ENCODE peak calls at places on chromosome 22, in five cellular contexts. One of them, this sample, is unnamed.

GRCh38 chr22:39243443-39244072 is 1.2 kb downstream of the PDGFB start:
- DNase-seq in epithelial cell of proximal tubule: no peak
- DNase-seq in CD4-positive, alpha-beta T cell: no peak
- DNase-seq in GM23338: peak
- DNase-seq in IMR-90: no peak
- DNase-seq in this sample: no peak

GRCh38 chr22:45612451-45612901 is 59.2 kb upstream of the ATXN10 start:
- DNase-seq in IMR-90: peak
- DNase-seq in GM23338: no peak
- DNase-seq in CD4-positive, alpha-beta T cell: no peak
- DNase-seq in epithelial cell of proximal tubule: no peak
- DNase-seq in this sample: no peak

GRCh38 chr22:17770180-17771077 is 3.8 kb downstream of the BID start:
- DNase-seq in IMR-90: no peak
- DNase-seq in epithelial cell of proximal tubule: no peak
- DNase-seq in GM23338: no peak
- DNase-seq in CD4-positive, alpha-beta T cell: no peak
- DNase-seq in this sample: no peak

GRCh38 chr22:50252081-50253045 is 1.3 kb upstream of the HDAC10 start:
- DNase-seq in IMR-90: peak
- DNase-seq in GM23338: peak
- DNase-seq in CD4-positive, alpha-beta T cell: peak
- DNase-seq in epithelial cell of proximal tubule: no peak
- DNase-seq in this sample: no peak

GRCh38 chr22:47391169-47392053 is 629.0 kb downstream of the TBC1D22A start:
- DNase-seq in GM23338: no peak
- DNase-seq in CD4-positive, alpha-beta T cell: no peak
- DNase-seq in epithelial cell of proximal tubule: no peak
- DNase-seq in IMR-90: no peak
- DNase-seq in this sample: no peak

GRCh38 chr22:25542720-25543402 is 21.6 kb upstream of the GRK3 start:
- DNase-seq in IMR-90: no peak
- DNase-seq in CD4-positive, alpha-beta T cell: no peak
- DNase-seq in epithelial cell of proximal tubule: no peak
- DNase-seq in GM23338: no peak
- DNase-seq in this sample: no peak

GRCh38 chr22:37804502-37804885 is 3.2 kb upstream of the GCAT start:
- DNase-seq in GM23338: peak
- DNase-seq in CD4-positive, alpha-beta T cell: no peak
- DNase-seq in IMR-90: no peak
- DNase-seq in epithelial cell of proximal tubule: no peak
- DNase-seq in this sample: peak

GRCh38 chr22:38104084-38104483 is 6.4 kb downstream of the BAIAP2L2 start:
- DNase-seq in IMR-90: peak
- DNase-seq in CD4-positive, alpha-beta T cell: no peak
- DNase-seq in GM23338: peak
- DNase-seq in epithelial cell of proximal tubule: no peak
- DNase-seq in this sample: no peak

GRCh38 chr22:19610518-19611253 is 86.5 kb upstream of the CLDN5 start:
- DNase-seq in IMR-90: no peak
- DNase-seq in GM23338: peak
- DNase-seq in CD4-positive, alpha-beta T cell: no peak
- DNase-seq in epithelial cell of proximal tubule: no peak
- DNase-seq in this sample: no peak

GRCh38 chr22:41094036-41094435 is 1.6 kb downstream of the EP300 start:
- DNase-seq in IMR-90: peak
- DNase-seq in CD4-positive, alpha-beta T cell: no peak
- DNase-seq in epithelial cell of proximal tubule: no peak
- DNase-seq in GM23338: peak
- DNase-seq in this sample: no peak

GRCh38 chr22:24380220-24381218 is 46.9 kb upstream of the ADORA2A start:
- DNase-seq in IMR-90: no peak
- DNase-seq in CD4-positive, alpha-beta T cell: no peak
- DNase-seq in epithelial cell of proximal tubule: no peak
- DNase-seq in GM23338: no peak
- DNase-seq in this sample: no peak

GRCh38 chr22:30689622-30690021 is 5.1 kb upstream of the OSBP2 start:
- DNase-seq in IMR-90: no peak
- DNase-seq in GM23338: no peak
- DNase-seq in epithelial cell of proximal tubule: no peak
- DNase-seq in CD4-positive, alpha-beta T cell: no peak
- DNase-seq in this sample: no peak

DNA sequence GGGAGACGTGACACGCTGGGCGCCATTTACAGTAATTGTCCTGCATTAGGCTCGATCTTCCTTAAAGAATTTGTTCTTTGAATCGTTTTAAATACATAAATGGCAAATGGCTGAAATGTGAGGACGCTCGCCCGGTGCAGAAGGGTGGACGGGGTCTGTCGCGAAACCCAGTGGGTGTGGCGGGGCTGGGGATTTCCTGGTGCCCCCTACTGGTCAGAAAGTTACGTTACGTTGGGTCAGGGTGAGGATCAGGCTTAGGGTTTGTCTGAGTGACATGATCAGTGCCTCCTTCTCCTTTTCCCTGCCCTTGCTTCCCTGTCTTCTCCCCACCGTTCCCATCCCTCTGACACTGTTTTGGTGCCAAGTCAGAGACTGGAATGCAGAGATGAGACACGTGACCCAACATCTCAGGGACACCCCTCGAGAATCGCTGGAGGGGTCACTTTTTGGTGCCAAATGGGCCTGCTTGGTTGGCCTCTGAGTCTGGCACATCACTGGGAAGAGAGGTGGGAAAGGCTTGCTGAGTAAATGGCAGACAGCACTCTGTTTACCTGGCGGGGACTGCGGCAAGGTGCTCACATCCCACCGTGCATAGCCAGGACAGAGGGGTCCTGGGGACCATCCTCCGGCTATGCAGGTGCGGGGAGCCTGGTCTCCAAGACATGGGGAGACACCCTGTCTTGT is 1107.6 kb downstream of the BRD1 start:
- DNase-seq in IMR-90: no peak
- DNase-seq in GM23338: peak
- DNase-seq in CD4-positive, alpha-beta T cell: no peak
- DNase-seq in epithelial cell of proximal tubule: no peak
- DNase-seq in this sample: no peak
- TF ChIP-seq CTCF in IMR-90: no peak
- TF ChIP-seq CTCF in GM23338: peak
- TF ChIP-seq CTCF in CD4-positive, alpha-beta T cell: no peak
- TF ChIP-seq CTCF in epithelial cell of proximal tubule: no peak
- TF ChIP-seq CTCF in this sample: no peak

GRCh38 chr22:32544953-32545558 is 70.4 kb downstream of the FBXO7 start:
- DNase-seq in GM23338: no peak
- DNase-seq in IMR-90: peak
- DNase-seq in CD4-positive, alpha-beta T cell: no peak
- DNase-seq in epithelial cell of proximal tubule: no peak
- DNase-seq in this sample: no peak
- TF ChIP-seq CTCF in GM23338: no peak
- TF ChIP-seq CTCF in IMR-90: no peak
- TF ChIP-seq CTCF in CD4-positive, alpha-beta T cell: no peak
- TF ChIP-seq CTCF in epithelial cell of proximal tubule: no peak
- TF ChIP-seq CTCF in this sample: no peak

GRCh38 chr22:31874821-31875220 is 69.5 kb upstream of the YWHAH start:
- DNase-seq in GM23338: no peak
- DNase-seq in epithelial cell of proximal tubule: no peak
- DNase-seq in IMR-90: no peak
- DNase-seq in CD4-positive, alpha-beta T cell: no peak
- DNase-seq in this sample: no peak

GRCh38 chr22:31871475-31871874 is 72.9 kb upstream of the YWHAH start:
- DNase-seq in IMR-90: no peak
- DNase-seq in CD4-positive, alpha-beta T cell: no peak
- DNase-seq in epithelial cell of proximal tubule: no peak
- DNase-seq in GM23338: no peak
- DNase-seq in this sample: no peak

GRCh38 chr22:31870890-31871289 is 73.4 kb upstream of the YWHAH start:
- DNase-seq in CD4-positive, alpha-beta T cell: no peak
- DNase-seq in epithelial cell of proximal tubule: no peak
- DNase-seq in GM23338: no peak
- DNase-seq in IMR-90: peak
- DNase-seq in this sample: no peak

GRCh38 chr22:31876156-31877035 is 67.9 kb upstream of the YWHAH start:
- DNase-seq in CD4-positive, alpha-beta T cell: no peak
- DNase-seq in epithelial cell of proximal tubule: no peak
- DNase-seq in GM23338: no peak
- DNase-seq in IMR-90: no peak
- DNase-seq in this sample: no peak

GRCh38 chr22:31872209-31872608 is 72.1 kb upstream of the YWHAH start:
- DNase-seq in GM23338: peak
- DNase-seq in IMR-90: no peak
- DNase-seq in CD4-positive, alpha-beta T cell: no peak
- DNase-seq in epithelial cell of proximal tubule: no peak
- DNase-seq in this sample: no peak
- TF ChIP-seq CTCF in GM23338: peak
- TF ChIP-seq CTCF in IMR-90: no peak
- TF ChIP-seq CTCF in CD4-positive, alpha-beta T cell: no peak
- TF ChIP-seq CTCF in epithelial cell of proximal tubule: peak
- TF ChIP-seq CTCF in this sample: no peak

GRCh38 chr22:22030493-22031182 is 48.1 kb upstream of the TOP3B start:
- DNase-seq in GM23338: peak
- DNase-seq in epithelial cell of proximal tubule: no peak
- DNase-seq in IMR-90: peak
- DNase-seq in CD4-positive, alpha-beta T cell: no peak
- DNase-seq in this sample: no peak
- TF ChIP-seq CTCF in GM23338: peak
- TF ChIP-seq CTCF in epithelial cell of proximal tubule: peak
- TF ChIP-seq CTCF in IMR-90: peak
- TF ChIP-seq CTCF in CD4-positive, alpha-beta T cell: no peak
- TF ChIP-seq CTCF in this sample: peak

This sample was measured in D721Med.